ENCODE peak calls at places on chromosomes 16 and 17, in six cellular contexts. Q, H, R, X, O and C are unnamed samples.

GRCh38 chr16:3698941-3699340 is 18.4 kb downstream of the TRAP1 start:
- DNase-seq in Q (no peak), H (no peak), R (no peak), X (no peak), O (no peak), C (no peak)

GRCh38 chr16:50699345-50700159 is 6.1 kb downstream of the NOD2 start:
- DNase-seq in Q (no peak), H (no peak), R (no peak), X (no peak), O (no peak), C (peak)

GRCh38 chr17:45222273-45222993 is 748 bp downstream of the FMNL1 start:
- DNase-seq in Q (peak), H (no peak), R (no peak), X (no peak), O (no peak), C (peak)

GRCh38 chr17:40532520-40533253 is 31.3 kb upstream of the TNS4 start:
- DNase-seq in Q (no peak), H (no peak), R (no peak), X (no peak), O (no peak), C (no peak)

GRCh38 chr17:31838641-31839225 is 20.3 kb downstream of the COPRS start:
- DNase-seq in Q (no peak), H (no peak), R (no peak), X (no peak), O (no peak), C (no peak)

GRCh38 chr17:48693178-48693577 is 29.1 kb downstream of the PRAC1 start:
- DNase-seq in Q (no peak), H (no peak), R (no peak), X (no peak), O (no peak), C (no peak)

GRCh38 chr16:56294599-56294998 is 103.3 kb downstream of the GNAO1 start:
- DNase-seq in Q (no peak), H (no peak), R (no peak), X (no peak), O (no peak), C (no peak)

GRCh38 chr17:48262982-48263586 is 155.5 kb downstream of the SNX11 start:
- DNase-seq in Q (peak), H (no peak), R (no peak), X (no peak), O (no peak), C (peak)

GRCh38 chr17:32876414-32877163 is at the start of gene MYO1D:
- DNase-seq in Q (peak), H (peak), R (no peak), X (no peak), O (peak), C (peak)

GRCh38 chr17:77593081-77593480 is 365.4 kb upstream of the TNRC6C start:
- DNase-seq in Q (no peak), H (no peak), R (no peak), X (no peak), O (no peak), C (no peak)

GRCh38 chr16:27951752-27952151 is 111.8 kb downstream of the GSG1L start:
- DNase-seq in Q (no peak), H (no peak), R (no peak), X (no peak), O (no peak), C (no peak)

GRCh38 chr16:79047337-79047736 is 553.2 kb downstream of the MAF start:
- DNase-seq in Q (peak), H (no peak), R (no peak), X (peak), O (no peak), C (peak)

GRCh38 chr16:51391798-51392511 is 240.9 kb upstream of the SALL1 start:
- DNase-seq in Q (no peak), H (peak), R (no peak), X (no peak), O (no peak), C (no peak)

GRCh38 chr16:24075929-24076716 is 180.0 kb upstream of the CACNG3 start:
- DNase-seq in Q (peak), H (no peak), R (no peak), X (no peak), O (no peak), C (peak)

GRCh38 chr17:64641499-64641898 is 20.6 kb downstream of the SMURF2 start:
- DNase-seq in Q (no peak), H (no peak), R (no peak), X (no peak), O (no peak), C (no peak)

GRCh38 chr16:31130899-31131298 is 4.6 kb downstream of the PRSS8 start:
- DNase-seq in Q (no peak), H (no peak), R (no peak), X (no peak), O (peak), C (no peak)

GRCh38 chr17:28256370-28256769 is 62.6 kb upstream of the TMEM97 start:
- DNase-seq in Q (no peak), H (no peak), R (no peak), X (no peak), O (no peak), C (no peak)

GRCh38 chr17:79354173-79354820 is 256.6 kb downstream of the RBFOX3 start:
- DNase-seq in Q (no peak), H (no peak), R (no peak), X (no peak), O (no peak), C (no peak)

GRCh38 chr16:2610781-2611498 is 71.4 kb upstream of the KCTD5 start:
- DNase-seq in Q (no peak), H (no peak), R (no peak), X (no peak), O (no peak), C (no peak)

GRCh38 chr17:41697122-41697962 is 8.7 kb downstream of the EIF1 start:
- DNase-seq in Q (no peak), H (peak), R (no peak), X (no peak), O (peak), C (no peak)

DNA sequence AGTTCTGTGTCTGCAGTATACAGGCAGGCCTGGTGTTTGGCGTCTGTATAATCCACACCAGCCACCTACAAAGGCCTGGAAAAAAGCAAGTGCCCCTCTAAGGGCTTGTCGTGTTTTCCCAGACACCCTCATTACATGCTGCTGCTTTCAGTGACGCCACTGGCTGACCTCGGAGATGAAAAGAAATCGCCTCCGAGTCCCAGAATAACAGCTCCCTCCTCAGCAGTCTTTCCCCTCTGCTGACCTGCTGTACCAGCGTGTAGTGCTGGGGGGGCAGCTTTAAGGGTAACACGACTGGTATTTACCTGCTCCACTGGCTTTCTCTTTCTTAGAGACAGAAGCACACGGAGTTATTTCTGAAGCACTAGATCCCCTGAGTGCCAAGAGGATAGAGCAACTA is 296.8 kb downstream of the GRIN2A start:
- DNase-seq in Q (no peak), H (no peak), R (no peak), X (no peak), O (no peak), C (no peak)
- H3K4me3 ChIP-seq in Q (no peak), H (no peak), R (no peak), X (no peak), O (no peak), C (no peak)

GRCh38 chr17:38672788-38673713 is 1.7 kb downstream of the EPOP start:
- DNase-seq in Q (no peak), H (no peak), R (no peak), X (no peak), O (no peak), C (no peak)
- H3K4me3 ChIP-seq in Q (peak), H (peak), R (peak), X (peak), O (peak), C (peak)

DNA sequence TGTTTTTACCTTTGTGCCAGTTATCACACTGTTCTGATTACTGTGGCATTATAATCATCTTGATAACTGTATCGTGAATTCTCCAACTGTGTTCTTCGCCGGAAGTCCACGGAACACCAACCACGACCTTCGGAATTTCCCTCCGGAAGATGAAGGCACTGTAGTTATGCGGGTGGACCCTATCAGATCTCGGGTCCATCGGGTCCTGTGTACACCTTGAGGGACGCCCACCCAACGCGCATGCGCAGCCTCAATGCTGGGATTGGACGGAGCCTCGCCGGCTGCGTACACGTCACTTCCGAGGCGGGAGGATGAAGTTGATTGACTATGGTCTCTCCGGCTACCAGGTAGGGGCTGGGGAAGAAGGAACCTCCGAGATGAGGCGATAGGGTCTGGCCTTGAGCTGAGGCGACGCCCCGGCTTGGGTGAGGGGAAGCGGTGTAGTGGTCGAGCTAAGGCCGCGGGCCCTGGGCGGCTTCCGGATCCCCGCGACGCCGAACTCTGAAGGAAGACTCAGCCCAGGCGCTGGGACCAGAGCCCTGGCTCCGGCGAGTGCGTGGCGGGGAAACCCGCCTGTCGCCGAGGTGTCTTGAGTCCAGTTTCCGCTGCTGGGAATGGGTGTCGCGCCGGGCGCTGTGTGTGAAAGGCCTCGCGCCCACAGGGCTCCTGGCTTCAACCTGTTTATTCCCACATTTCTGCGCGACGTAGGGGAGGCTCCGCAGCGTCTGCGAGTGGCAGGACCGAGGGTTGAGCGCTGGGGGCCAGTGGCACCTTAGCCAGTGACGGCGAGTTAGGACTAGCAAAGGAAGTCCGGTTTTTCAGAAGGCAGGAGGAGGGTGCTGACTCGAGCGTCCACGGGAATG is at the start of gene DHRS7B:
- DNase-seq in Q (peak), H (peak), R (peak), X (peak), O (peak), C (peak)
- H3K4me3 ChIP-seq in Q (peak), H (peak), R (peak), X (peak), O (peak), C (peak)

DNA sequence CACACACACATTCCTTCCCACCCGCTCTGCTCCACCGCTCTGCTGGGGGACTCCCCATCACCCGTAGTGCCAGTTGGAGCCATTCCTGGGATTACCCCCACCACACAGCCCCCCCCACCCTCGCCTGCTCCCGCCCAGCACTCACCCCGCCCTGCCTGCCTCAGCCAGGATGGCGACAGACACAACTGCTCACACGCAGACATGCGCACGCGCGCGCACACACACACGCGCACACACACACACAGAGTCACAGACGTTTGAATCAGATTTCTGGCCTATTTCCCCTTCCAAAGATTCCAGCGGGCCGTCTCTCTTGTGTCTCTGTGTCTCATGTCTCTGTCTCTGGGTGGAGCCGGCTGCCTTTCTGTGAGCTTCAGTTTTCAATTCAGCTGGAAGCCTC is 4.4 kb downstream of the CACNA1G start:
- DNase-seq in Q (no peak), H (peak), R (peak), X (no peak), O (no peak), C (no peak)
- H3K4me3 ChIP-seq in Q (no peak), H (no peak), R (peak), X (no peak), O (no peak), C (no peak)

GRCh38 chr17:7259555-7259889 is 2.8 kb downstream of the CLDN7 start:
- DNase-seq in Q (no peak), H (no peak), R (no peak), X (no peak), O (no peak), C (no peak)

GRCh38 chr17:7261377-7262191 is 694 bp downstream of the CLDN7 start:
- DNase-seq in Q (no peak), H (no peak), R (no peak), X (no peak), O (no peak), C (peak)

GRCh38 chr17:7260601-7261376 is 1.5 kb downstream of the CLDN7 start:
- DNase-seq in Q (no peak), H (no peak), R (no peak), X (no peak), O (peak), C (peak)

GRCh38 chr17:7258731-7259554 is 3.3 kb downstream of the CLDN7 start:
- DNase-seq in Q (no peak), H (no peak), R (no peak), X (no peak), O (no peak), C (no peak)

GRCh38 chr17:7260151-7260550 is 2.1 kb downstream of the CLDN7 start:
- DNase-seq in Q (no peak), H (no peak), R (no peak), X (no peak), O (no peak), C (no peak)
- H3K4me3 ChIP-seq in Q (no peak), H (no peak), R (no peak), X (peak), O (no peak), C (no peak)

DNA sequence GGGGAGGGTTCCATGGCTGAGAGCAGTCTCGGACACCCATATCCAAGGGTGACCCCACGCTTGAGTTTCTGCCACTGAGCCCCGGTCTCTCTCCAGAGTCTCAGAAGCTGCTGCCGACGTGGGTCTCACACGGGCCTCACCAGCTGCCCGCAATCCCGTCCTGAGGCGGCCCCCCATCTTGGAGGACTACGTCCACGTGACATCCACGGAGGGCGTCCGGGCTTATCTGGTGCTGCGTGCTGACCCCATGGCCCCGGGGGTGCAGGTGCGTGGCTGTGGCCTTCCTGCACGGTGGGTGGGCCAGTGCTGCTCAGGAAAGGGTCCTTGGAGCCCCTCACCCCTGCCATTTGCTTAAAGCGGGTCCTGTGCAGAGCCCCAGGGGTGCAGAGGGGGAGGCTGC is 1.0 kb downstream of the CHTF18 start:
- DNase-seq in Q (no peak), H (no peak), R (no peak), X (no peak), O (no peak), C (no peak)
- H3K4me3 ChIP-seq in Q (peak), H (no peak), R (no peak), X (peak), O (no peak), C (peak)

GRCh38 chr16:14487579-14487978 is 142.5 kb downstream of the PARN start:
- DNase-seq in Q (peak), H (no peak), R (no peak), X (no peak), O (no peak), C (no peak)
- H3K4me3 ChIP-seq in Q (no peak), H (no peak), R (peak), X (no peak), O (peak), C (no peak)

DNA sequence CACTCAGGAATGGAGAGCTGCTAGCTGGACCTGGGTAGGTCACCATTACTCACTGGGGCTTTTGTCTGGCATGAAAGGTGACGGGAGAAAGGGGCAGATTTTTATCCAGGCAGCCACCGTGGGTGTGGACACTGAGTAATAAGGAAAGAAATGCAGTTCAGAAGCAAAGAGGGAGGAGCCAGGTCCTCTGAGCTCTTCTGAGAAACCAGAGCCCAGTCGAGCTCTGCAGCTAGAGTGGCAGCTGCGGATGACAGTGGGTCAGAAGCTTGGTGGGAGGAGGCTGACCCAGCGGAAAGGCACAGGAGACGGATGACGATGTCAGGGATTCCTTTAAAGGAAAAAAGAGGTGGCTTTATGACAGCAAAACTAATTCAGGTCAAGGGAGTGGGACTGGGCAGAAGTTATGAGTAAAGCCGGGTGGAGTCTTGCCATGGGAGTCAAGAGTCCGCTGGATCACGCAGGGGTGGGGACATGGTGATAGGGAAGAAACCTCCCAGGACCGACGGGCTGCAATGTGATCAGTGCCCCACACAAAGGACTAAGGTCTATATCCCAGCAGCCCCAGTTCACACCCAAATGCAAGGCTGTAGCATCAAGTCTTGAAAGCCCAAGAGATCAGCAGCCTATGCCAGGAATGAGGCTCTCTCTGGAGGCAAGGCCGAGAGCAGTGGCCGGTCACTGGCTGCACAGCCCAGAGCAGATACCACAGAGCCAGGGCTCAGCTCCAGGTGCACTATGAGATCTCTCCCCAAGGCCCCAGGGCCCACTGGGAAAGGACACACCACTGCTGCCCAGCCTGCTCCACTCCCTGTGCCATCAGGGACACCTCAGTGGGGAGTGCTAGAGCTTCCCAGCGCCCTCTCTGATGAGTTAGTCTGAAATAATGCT is 6.3 kb upstream of the MNT start:
- DNase-seq in Q (no peak), H (peak), R (peak), X (no peak), O (peak), C (no peak)
- H3K4me3 ChIP-seq in Q (no peak), H (no peak), R (peak), X (no peak), O (no peak), C (no peak)